ENCODE peak calls at places on chromosome 20, in four cellular contexts. Q, A, S and W are unnamed samples.

GRCh38 chr20:1826046-1826445 is 69.2 kb upstream of the SIRPA start:
- DNase-seq in S (no peak), A (no peak), Q (no peak), W (no peak)

GRCh38 chr20:25246182-25246943 is 1.5 kb upstream of the PYGB start:
- DNase-seq in Q (no peak), S (no peak), A (no peak), W (no peak)

GRCh38 chr20:60572991-60573390 is 614.8 kb downstream of the CDH26 start:
- DNase-seq in Q (peak), A (no peak), S (no peak), W (no peak)

GRCh38 chr20:11248691-11249178 is 574.9 kb upstream of the JAG1 start:
- DNase-seq in A (no peak), S (no peak), Q (peak), W (no peak)

GRCh38 chr20:32528291-32528891 is 56.7 kb downstream of the NOL4L start:
- DNase-seq in A (no peak), S (no peak), Q (no peak), W (no peak)

GRCh38 chr20:57967364-57967763 is 257.5 kb upstream of the PMEPA1 start:
- DNase-seq in A (no peak), S (no peak), Q (no peak), W (no peak)

GRCh38 chr20:60010689-60011417 is 52.6 kb downstream of the CDH26 start:
- DNase-seq in Q (no peak), A (no peak), S (no peak), W (no peak)

GRCh38 chr20:45229264-45230056 is 8.3 kb downstream of the SEMG2 start:
- DNase-seq in S (no peak), A (no peak), Q (no peak), W (no peak)

GRCh38 chr20:22826306-22827230 is 208.5 kb upstream of the SSTR4 start:
- DNase-seq in Q (no peak), S (no peak), A (no peak), W (no peak)

GRCh38 chr20:53162251-53162835 is 190.2 kb downstream of the TSHZ2 start:
- DNase-seq in A (no peak), Q (peak), S (peak), W (peak)

GRCh38 chr20:5715068-5715841 is 34.9 kb upstream of the SHLD1 start:
- DNase-seq in Q (no peak), A (no peak), S (no peak), W (no peak)

GRCh38 chr20:1894951-1895673 is at the start of gene SIRPA:
- DNase-seq in S (peak), Q (peak), A (peak), W (no peak)

GRCh38 chr20:10411673-10412072 is 22.3 kb downstream of the MKKS start:
- DNase-seq in S (no peak), A (no peak), Q (no peak), W (no peak)

GRCh38 chr20:53382263-53382844 is 211.3 kb downstream of the ZNF217 start:
- DNase-seq in Q (no peak), A (no peak), S (no peak), W (no peak)

GRCh38 chr20:10846831-10847230 is 173.0 kb upstream of the JAG1 start:
- DNase-seq in S (no peak), A (no peak), Q (no peak), W (no peak)

GRCh38 chr20:43744966-43745733 is 18.3 kb upstream of the GTSF1L start:
- DNase-seq in S (no peak), Q (no peak), A (no peak), W (no peak)

GRCh38 chr20:57872816-57873409 is 163.1 kb upstream of the PMEPA1 start:
- DNase-seq in A (no peak), S (no peak), Q (no peak), W (no peak)

GRCh38 chr20:62730481-62730880 is 21.8 kb downstream of the NTSR1 start:
- DNase-seq in Q (no peak), S (no peak), A (no peak), W (no peak)

GRCh38 chr20:10565191-10565921 is 108.4 kb downstream of the JAG1 start:
- DNase-seq in A (no peak), Q (peak), S (peak), W (no peak)

GRCh38 chr20:35618372-35619131 is 2.9 kb downstream of the SPAG4 start:
- DNase-seq in S (peak), A (no peak), Q (peak), W (peak)

GRCh38 chr20:50673831-50674825 is 17.2 kb downstream of the RIPOR3 start:
- DNase-seq in Q (no peak), A (no peak), S (no peak), W (no peak)

GRCh38 chr20:10131612-10132345 is 86.9 kb upstream of the SNAP25 start:
- DNase-seq in Q (peak), A (peak), S (peak), W (no peak)

GRCh38 chr20:25399038-25399430 is 8.4 kb upstream of the ABHD12 start:
- DNase-seq in A (no peak), Q (peak), S (peak), W (peak)